ENCODE peak calls at places on chromosomes 3 and 15, in six cellular contexts. A is activated CD4-positive, alpha-beta T cell treated with anti-CD3 and anti-CD28 coated beads, Interleukin-2, amount 50 U/mL, for 48 hours; M is A172; R is NCI-H146; G is activated T-cell treated with anti-CD3 and anti-CD28 coated beads for 1 hour; P is neuronal stem cell. X is an unnamed sample.

GRCh38 chr15:56232058-56232457 is 11.6 kb downstream of the RFX7 start:
- DNase-seq in M (no peak), A (no peak), P (no peak), G (no peak), R (no peak), X (no peak)

GRCh38 chr15:27774191-27774590 is 324.9 kb downstream of the OCA2 start:
- DNase-seq in R (no peak), A (no peak), P (no peak), M (no peak), G (no peak), X (no peak)

GRCh38 chr3:111070772-111071256 is 802 bp upstream of the NECTIN3 start:
- DNase-seq in G (peak), M (no peak), R (peak), A (peak), P (no peak), X (peak)

GRCh38 chr3:23656821-23657220 is 148.9 kb upstream of the UBE2E1 start:
- DNase-seq in A (no peak), P (no peak), R (no peak), M (no peak), G (no peak), X (no peak)

GRCh38 chr15:64634020-64634419 is 141.4 kb downstream of the RBPMS2 start:
- DNase-seq in M (no peak), A (peak), R (peak), G (no peak), P (peak), X (peak)

GRCh38 chr15:37824717-37825382 is 109.6 kb upstream of the TMCO5A start:
- DNase-seq in P (no peak), M (peak), G (no peak), A (no peak), R (no peak), X (no peak)

GRCh38 chr3:45760878-45761711 is 35.2 kb downstream of the SLC6A20 start:
- DNase-seq in A (peak), G (peak), R (peak), P (peak), M (peak), X (peak)

GRCh38 chr15:95259513-95259912 is 1028.2 kb downstream of the MCTP2 start:
- DNase-seq in R (peak), A (peak), P (peak), G (peak), M (peak), X (peak)

GRCh38 chr3:58651268-58651667 is 15.3 kb downstream of the FAM3D start:
- DNase-seq in A (no peak), M (no peak), G (no peak), R (no peak), P (no peak), X (no peak)

GRCh38 chr3:16801698-16802097 is 83.1 kb upstream of the PLCL2 start:
- DNase-seq in R (no peak), M (peak), P (no peak), G (no peak), A (no peak), X (no peak)

GRCh38 chr15:73368301-73369072 is at the start of gene HCN4:
- DNase-seq in M (no peak), R (peak), P (peak), G (no peak), A (no peak), X (no peak)

GRCh38 chr3:132038198-132038825 is 3.5 kb upstream of the CPNE4 start:
- DNase-seq in P (no peak), G (no peak), A (no peak), R (peak), M (peak), X (no peak)

X was measured in effector memory CD8-positive, alpha-beta T cell.